ENCODE peak calls at places on chromosomes 1 and 21, in six cellular contexts. L is astrocyte of the spinal cord, G is AG04450, S is MM.1S, Y is fibroblast of villous mesenchyme, Q is lower leg skin. J is an unnamed sample.

GRCh38 chr1:55702064-55702463 is 486.9 kb upstream of the USP24 start:
- DNase-seq in S (peak), G (no peak), L (no peak), Q (no peak), Y (no peak), J (peak)

GRCh38 chr21:45002381-45003204 is 62.8 kb downstream of the SLX9 start:
- DNase-seq in G (no peak), Q (no peak), L (no peak), Y (no peak), S (no peak), J (no peak)

GRCh38 chr1:9164919-9165318 is 36.0 kb upstream of the GPR157 start:
- DNase-seq in Y (no peak), Q (no peak), L (no peak), S (peak), G (no peak), J (peak)

GRCh38 chr1:167629681-167630567 is at the start of gene RCSD1:
- DNase-seq in L (no peak), Y (no peak), Q (no peak), G (no peak), S (peak), J (peak)

GRCh38 chr1:44645466-44646244 is 28.6 kb downstream of the TMEM53 start:
- DNase-seq in G (no peak), S (no peak), Q (no peak), L (peak), Y (no peak), J (no peak)

GRCh38 chr1:25926731-25927496 is 20.7 kb upstream of the STMN1 start:
- DNase-seq in S (no peak), G (no peak), Q (no peak), L (no peak), Y (no peak), J (peak)

GRCh38 chr1:232142403-232143314 is 487.3 kb downstream of the SIPA1L2 start:
- DNase-seq in Y (peak), G (peak), L (peak), S (no peak), Q (peak), J (peak)

GRCh38 chr1:212012034-212012740 is 23.2 kb downstream of the INTS7 start:
- DNase-seq in S (peak), L (peak), Q (peak), G (no peak), Y (peak), J (peak)

GRCh38 chr1:161013591-161014513 is 7.1 kb downstream of the F11R start:
- DNase-seq in Q (peak), L (no peak), Y (peak), G (peak), S (peak), J (peak)

GRCh38 chr1:26734501-26735058 is 38.8 kb downstream of the ARID1A start:
- DNase-seq in Q (no peak), G (no peak), S (no peak), L (no peak), Y (no peak), J (no peak)

GRCh38 chr1:185244015-185244747 is 72.9 kb downstream of the IVNS1ABP start:
- DNase-seq in L (peak), S (no peak), Q (no peak), Y (peak), G (peak), J (no peak)

GRCh38 chr21:44086636-44087425 is 20.4 kb upstream of the PWP2 start:
- DNase-seq in S (no peak), G (no peak), L (no peak), Q (no peak), Y (no peak), J (peak)

GRCh38 chr1:243475966-243476365 is 220.1 kb downstream of the SDCCAG8 start:
- DNase-seq in Q (no peak), L (peak), G (no peak), S (no peak), Y (peak), J (peak)

GRCh38 chr1:29258974-29259801 is 22.9 kb downstream of the PTPRU start:
- DNase-seq in Y (no peak), S (no peak), L (no peak), Q (no peak), G (no peak), J (peak)

GRCh38 chr1:63818567-63819340 is 44.9 kb downstream of the ROR1 start:
- DNase-seq in S (no peak), G (no peak), Q (no peak), Y (no peak), L (no peak), J (no peak)

GRCh38 chr1:55215194-55216021 is at the start of gene USP24:
- DNase-seq in Q (peak), Y (peak), L (peak), G (no peak), S (peak), J (peak)

GRCh38 chr1:229434641-229435051 is 752 bp upstream of the ACTA1 start:
- DNase-seq in Q (no peak), Y (no peak), G (no peak), S (no peak), L (no peak), J (peak)

GRCh38 chr1:206111528-206111927 is 5.7 kb downstream of the AVPR1B start:
- DNase-seq in Q (no peak), S (no peak), G (no peak), Y (no peak), L (no peak), J (no peak)

GRCh38 chr1:72827285-72827684 is 544.9 kb upstream of the NEGR1 start:
- DNase-seq in Y (peak), S (no peak), L (peak), G (no peak), Q (no peak), J (no peak)

GRCh38 chr1:170530972-170531757 is 801 bp upstream of the GORAB start:
- DNase-seq in L (no peak), S (no peak), Q (peak), Y (peak), G (no peak), J (no peak)

GRCh38 chr1:109632671-109633346 is 13.2 kb downstream of the AMPD2 start:
- DNase-seq in Q (peak), G (no peak), Y (no peak), S (no peak), L (no peak), J (peak)

GRCh38 chr1:72286401-72286800 is 4.1 kb upstream of the NEGR1 start:
- DNase-seq in S (no peak), G (no peak), Q (no peak), Y (no peak), L (no peak), J (no peak)

GRCh38 chr1:108801101-108801500 is 54.6 kb downstream of the STXBP3 start:
- DNase-seq in G (no peak), S (no peak), Y (peak), L (peak), Q (no peak), J (no peak)

GRCh38 chr1:162627662-162628296 is 4.5 kb upstream of the DDR2 start:
- DNase-seq in L (no peak), S (peak), Q (no peak), G (no peak), Y (peak), J (no peak)

GRCh38 chr1:236980673-236981072 is 23.6 kb downstream of the MT1HL1 start:
- DNase-seq in Y (no peak), L (no peak), G (no peak), Q (no peak), S (no peak), J (peak)

GRCh38 chr1:43805340-43805739 is 98.0 kb downstream of the ST3GAL3 start:
- DNase-seq in Q (no peak), L (no peak), G (no peak), Y (no peak), S (no peak), J (no peak)

GRCh38 chr1:113949007-113949406 is 19.9 kb downstream of the HIPK1 start:
- DNase-seq in Y (no peak), L (no peak), S (no peak), Q (no peak), G (no peak), J (no peak)

GRCh38 chr1:19035356-19036048 is 79.0 kb upstream of the IFFO2 start:
- DNase-seq in L (no peak), S (no peak), Q (no peak), Y (no peak), G (no peak), J (peak)

GRCh38 chr1:171699526-171699925 is 42.3 kb downstream of the VAMP4 start:
- DNase-seq in G (no peak), Y (no peak), L (no peak), Q (no peak), S (no peak), J (no peak)

GRCh38 chr1:86523670-86524354 is 23.1 kb upstream of the CLCA4 start:
- DNase-seq in Q (no peak), G (no peak), S (no peak), Y (no peak), L (no peak), J (no peak)

GRCh38 chr1:109167114-109167513 is 46.6 kb upstream of the SARS1 start:
- DNase-seq in L (no peak), Y (peak), G (no peak), Q (no peak), S (no peak), J (no peak)

GRCh38 chr1:190949932-190950331 is 472.3 kb upstream of the BRINP3 start:
- DNase-seq in S (no peak), G (no peak), Y (no peak), Q (no peak), L (peak), J (no peak)

GRCh38 chr1:93756656-93757055 is 75.0 kb upstream of the BCAR3 start:
- DNase-seq in S (no peak), Q (no peak), Y (no peak), L (no peak), G (no peak), J (no peak)

DNA sequence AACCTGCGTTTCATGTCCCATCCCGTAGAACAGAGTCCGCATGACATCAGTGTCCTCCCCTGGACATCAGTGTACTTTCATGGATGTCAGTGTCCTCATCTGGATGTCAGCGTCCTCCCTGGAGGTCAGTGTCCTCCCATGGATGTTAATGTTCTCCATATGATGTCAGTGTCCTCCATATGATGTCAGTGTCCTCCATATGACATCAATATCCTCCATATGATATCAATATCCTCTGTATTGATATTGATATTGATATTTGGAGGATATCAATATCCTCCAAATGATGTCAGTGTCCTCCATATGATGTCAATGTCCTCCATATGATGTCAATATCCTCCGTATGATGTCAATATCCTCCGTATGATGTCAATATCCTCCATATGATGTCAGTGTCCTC is 284.9 kb downstream of the AJAP1 start:
- DNase-seq in L (no peak), G (no peak), Q (no peak), S (no peak), Y (no peak), J (no peak)
- H3K4me3 ChIP-seq in L (no peak), G (no peak), Q (no peak), S (no peak), Y (no peak), J (no peak)

GRCh38 chr1:198651685-198652400 is 13.0 kb downstream of the PTPRC start:
- DNase-seq in Y (no peak), S (no peak), G (no peak), L (no peak), Q (no peak), J (no peak)

GRCh38 chr1:198657550-198658064 is 18.8 kb downstream of the PTPRC start:
- DNase-seq in L (peak), G (peak), S (peak), Q (no peak), Y (peak), J (no peak)

GRCh38 chr1:198656500-198656932 is 17.7 kb downstream of the PTPRC start:
- DNase-seq in Y (peak), S (no peak), Q (peak), L (no peak), G (no peak), J (no peak)

GRCh38 chr1:198653815-198654413 is 15.1 kb downstream of the PTPRC start:
- DNase-seq in Q (no peak), S (no peak), Y (no peak), G (no peak), L (no peak), J (no peak)

DNA sequence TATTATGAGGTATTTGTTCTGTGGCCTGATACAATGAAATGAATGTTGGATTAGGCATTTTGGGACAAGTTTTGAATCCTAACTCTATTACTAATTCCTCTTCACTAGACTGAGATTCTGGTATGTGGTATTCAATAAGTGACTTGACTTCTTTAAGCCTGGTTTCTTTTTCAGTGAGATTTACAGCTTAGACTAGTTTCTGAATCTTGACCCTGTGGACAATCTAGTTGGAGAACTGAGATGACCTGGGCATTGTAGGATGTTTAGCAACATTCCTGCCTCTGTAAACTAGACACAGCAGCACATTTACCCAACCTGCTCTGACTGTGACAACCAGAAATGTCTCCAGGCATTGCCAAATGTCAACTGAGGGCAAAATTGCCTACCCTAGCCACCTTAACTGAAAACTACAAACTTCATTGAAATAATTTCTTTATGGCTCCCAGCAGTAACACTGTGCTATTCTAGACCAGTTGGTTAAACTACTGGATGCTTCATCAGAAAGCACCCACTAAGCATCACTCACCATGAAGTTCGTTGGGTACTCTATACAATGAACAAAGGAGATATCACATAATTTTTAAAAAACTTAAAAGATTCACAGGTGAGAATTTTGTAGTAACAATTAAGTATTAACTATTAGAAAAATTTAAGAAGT is 16.8 kb downstream of the PTPRC start:
- DNase-seq in G (no peak), S (no peak), Q (no peak), Y (no peak), L (no peak), J (no peak)
- H3K4me3 ChIP-seq in G (no peak), S (no peak), Q (no peak), Y (no peak), L (no peak), J (no peak)

GRCh38 chr1:150559627-150560010 is 10.4 kb downstream of the ADAMTSL4 start:
- DNase-seq in G (no peak), Y (no peak), L (no peak), Q (peak), S (no peak), J (no peak)

GRCh38 chr1:150557813-150558212 is 8.6 kb downstream of the ADAMTSL4 start:
- DNase-seq in Q (no peak), L (no peak), Y (no peak), G (no peak), S (no peak), J (peak)

GRCh38 chr1:150557065-150557600 is 7.9 kb downstream of the ADAMTSL4 start:
- DNase-seq in G (no peak), Q (no peak), L (no peak), Y (no peak), S (no peak), J (peak)

GRCh38 chr1:150558761-150559626 is 9.8 kb downstream of the ADAMTSL4 start:
- DNase-seq in G (no peak), L (no peak), Q (no peak), Y (peak), S (no peak), J (peak)

DNA sequence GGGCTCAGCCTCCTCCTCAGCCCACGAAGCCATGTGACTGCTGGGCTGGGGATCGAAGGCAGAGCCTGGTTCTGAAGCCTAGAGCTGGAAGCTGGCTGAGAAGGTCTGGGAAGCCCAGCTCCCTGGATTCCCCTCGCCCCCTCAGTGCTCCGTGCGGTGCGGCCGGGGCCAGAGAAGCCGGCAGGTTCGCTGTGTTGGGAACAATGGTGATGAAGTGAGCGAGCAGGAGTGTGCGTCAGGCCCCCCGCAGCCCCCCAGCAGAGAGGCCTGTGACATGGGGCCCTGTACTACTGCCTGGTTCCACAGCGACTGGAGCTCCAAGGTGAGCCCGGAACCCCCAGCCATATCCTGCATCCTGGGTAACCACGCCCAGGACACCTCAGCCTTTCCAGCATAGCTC is 9.1 kb downstream of the ADAMTSL4 start:
- DNase-seq in S (no peak), Y (no peak), L (no peak), Q (no peak), G (no peak), J (peak)
- H3K4me3 ChIP-seq in S (no peak), Y (peak), L (no peak), Q (no peak), G (no peak), J (no peak)

DNA sequence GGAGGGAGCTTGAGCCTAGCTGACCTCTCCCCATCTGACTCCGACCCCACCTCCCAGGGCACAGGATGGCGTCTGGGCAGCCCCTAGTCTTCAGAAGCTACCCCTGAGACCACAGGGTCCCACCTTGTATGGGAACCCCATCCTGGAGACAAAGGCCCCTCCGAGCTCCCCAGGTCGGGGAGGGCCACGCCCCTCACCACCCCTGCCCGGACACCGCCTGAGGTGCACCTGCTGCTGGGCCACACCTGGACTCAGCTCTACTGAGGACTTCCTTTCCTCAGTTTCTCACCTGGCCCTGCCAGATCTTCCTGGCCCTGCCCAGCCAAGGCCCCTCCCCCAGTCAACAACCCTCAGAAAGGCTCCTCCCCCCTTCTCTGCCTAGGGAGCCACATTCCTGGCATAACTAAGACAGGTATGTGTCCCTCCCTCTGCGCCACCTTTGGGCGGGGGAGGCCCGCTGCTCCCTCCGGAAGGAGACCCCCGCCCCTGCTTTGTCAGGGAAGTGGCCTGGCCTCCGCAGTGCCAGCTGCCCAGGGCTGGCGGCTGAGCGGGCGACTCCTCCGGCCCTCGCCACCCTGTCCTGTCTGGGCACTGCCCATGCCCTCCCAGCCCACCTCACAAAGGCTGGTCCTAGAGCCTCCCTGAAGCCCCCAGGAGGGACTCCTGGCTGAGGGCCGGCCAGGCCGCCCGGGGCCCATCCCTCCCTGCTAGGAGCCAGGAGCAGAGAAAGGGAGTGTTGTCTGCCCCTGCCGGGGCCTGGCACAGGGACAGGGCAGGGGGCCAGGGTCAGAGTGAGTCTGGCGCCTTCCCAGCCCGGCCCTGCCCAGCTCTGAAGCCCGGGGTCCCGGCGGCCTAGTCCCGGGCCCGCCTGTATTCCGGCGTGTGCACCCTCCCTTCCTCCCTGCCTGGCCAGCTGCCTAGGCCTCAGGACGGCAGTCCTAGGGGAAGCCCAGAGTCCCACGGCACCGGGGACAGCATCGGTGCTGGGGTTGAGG is 4.8 kb downstream of the AGRN start:
- DNase-seq in G (no peak), Q (no peak), Y (no peak), S (no peak), L (peak), J (peak)
- H3K4me3 ChIP-seq in G (no peak), Q (no peak), Y (no peak), S (no peak), L (no peak), J (no peak)

GRCh38 chr1:21925334-21925940 is 11.7 kb downstream of the HSPG2 start:
- DNase-seq in L (no peak), G (no peak), Q (no peak), S (no peak), Y (no peak), J (no peak)
- H3K4me3 ChIP-seq in L (no peak), G (no peak), Q (no peak), S (no peak), Y (no peak), J (no peak)

GRCh38 chr1:27912429-27912828 is 22.4 kb upstream of the SMPDL3B start:
- DNase-seq in G (no peak), L (no peak), Q (no peak), S (no peak), Y (no peak), J (no peak)

DNA sequence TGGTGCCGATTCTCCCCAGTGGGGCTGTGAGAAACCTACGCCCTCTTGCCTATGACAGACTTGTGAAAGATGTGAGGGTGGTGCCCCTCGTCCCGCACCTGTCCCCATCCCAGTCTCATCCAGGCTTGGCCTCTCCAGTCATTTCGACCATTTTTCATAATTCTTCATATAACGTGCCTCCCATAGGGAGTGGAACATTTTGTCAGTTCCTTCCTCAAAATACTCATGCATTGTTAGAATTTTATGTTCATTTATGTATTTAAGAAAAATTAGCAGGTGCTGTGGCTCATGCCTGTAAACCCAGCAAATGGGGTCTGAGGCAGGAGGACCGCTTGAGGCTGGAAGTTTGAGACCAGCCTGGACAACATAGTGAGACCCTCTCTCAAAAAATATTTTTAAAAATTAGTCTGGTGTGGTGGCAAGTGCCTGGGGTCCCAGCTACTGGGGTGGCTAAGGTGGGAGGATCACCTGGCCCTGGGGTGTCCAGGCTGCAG is 19.7 kb upstream of the SMPDL3B start:
- DNase-seq in S (no peak), L (no peak), Y (no peak), Q (no peak), G (no peak), J (no peak)
- H3K4me3 ChIP-seq in S (peak), L (peak), Y (peak), Q (no peak), G (peak), J (peak)

GRCh38 chr21:22223385-22223784 is 1225.2 kb downstream of the NCAM2 start:
- DNase-seq in Y (no peak), Q (no peak), G (no peak), L (no peak), S (peak), J (no peak)
- H3K4me3 ChIP-seq in Y (no peak), Q (no peak), G (no peak), L (no peak), S (no peak), J (no peak)

GRCh38 chr1:1775364-1776226 is 2.7 kb downstream of the NADK start:
- DNase-seq in S (peak), Q (no peak), G (no peak), L (no peak), Y (no peak), J (no peak)
- H3K4me3 ChIP-seq in S (no peak), Q (no peak), G (no peak), L (no peak), Y (no peak), J (peak)

J was measured in endodermal cell.